ENCODE peak calls at places on chromosome 6, in nine cellular contexts. X is heart right ventricle; B is pancreas; U is heart left ventricle; T is A549; N is Peyer's patch; Q is neuronal stem cell; Z is CD4-positive, alpha-beta memory T cell; I is breast epithelium. F is an unnamed sample.
A peak's percentile ranks its signal among the peaks of the same experiment; 100 is the strongest.

GRCh38 chr6:89369009-89369408 is 16.5 kb upstream of the UBE2J1 start:
- DNase-seq in X (peak; percentile 47), B (peak; percentile 56), U (peak; percentile 69), T (peak; percentile 24), N (peak; percentile 67), Q (no peak), Z (no peak), I (peak; percentile 68), F (no peak)

GRCh38 chr6:148347076-148348054 is 4.7 kb downstream of the SASH1 start:
- DNase-seq in X (no peak), B (no peak), U (no peak), T (no peak), N (no peak), Q (no peak), Z (no peak), I (no peak), F (no peak)

GRCh38 chr6:139855741-139856206 is 481.3 kb upstream of the CITED2 start:
- DNase-seq in X (no peak), B (no peak), U (no peak), T (no peak), N (no peak), Q (no peak), Z (no peak), I (no peak), F (no peak)

GRCh38 chr6:152233547-152234320 is 403.4 kb downstream of the SYNE1 start:
- DNase-seq in X (no peak), B (no peak), U (no peak), T (no peak), N (no peak), Q (no peak), Z (peak; percentile 47), I (no peak), F (no peak)

GRCh38 chr6:112701201-112701600 is 354.1 kb downstream of the RFPL4B start:
- DNase-seq in X (no peak), B (no peak), U (no peak), T (no peak), N (no peak), Q (no peak), Z (no peak), I (no peak), F (no peak)

GRCh38 chr6:82237013-82237412 is 10.5 kb downstream of the IBTK start:
- DNase-seq in X (no peak), B (no peak), U (no peak), T (no peak), N (no peak), Q (no peak), Z (no peak), I (no peak), F (no peak)

GRCh38 chr6:125230674-125231073 is 71.1 kb downstream of the HDDC2 start:
- DNase-seq in X (no peak), B (no peak), U (no peak), T (no peak), N (no peak), Q (no peak), Z (no peak), I (no peak), F (no peak)

GRCh38 chr6:3905853-3906190 is 56.6 kb downstream of the FAM50B start:
- DNase-seq in X (no peak), B (no peak), U (no peak), T (no peak), N (no peak), Q (no peak), Z (no peak), I (no peak), F (no peak)

GRCh38 chr6:71190809-71191208 is 97.8 kb upstream of the OGFRL1 start:
- DNase-seq in X (no peak), B (no peak), U (no peak), T (peak; percentile 19), N (no peak), Q (no peak), Z (no peak), I (no peak), F (no peak)

GRCh38 chr6:168619560-168620314 is 178.8 kb downstream of the SMOC2 start:
- DNase-seq in X (no peak), B (no peak), U (no peak), T (no peak), N (no peak), Q (no peak), Z (no peak), I (no peak), F (no peak)

GRCh38 chr6:125477849-125478248 is 176.1 kb upstream of the HDDC2 start:
- DNase-seq in X (no peak), B (no peak), U (no peak), T (no peak), N (no peak), Q (no peak), Z (no peak), I (no peak), F (no peak)

GRCh38 chr6:36315921-36316320 is 20.8 kb downstream of the BNIP5 start:
- DNase-seq in X (no peak), B (no peak), U (no peak), T (no peak), N (no peak), Q (no peak), Z (no peak), I (no peak), F (no peak)

GRCh38 chr6:84615987-84616386 is 148.4 kb downstream of the TBX18 start:
- DNase-seq in X (no peak), B (no peak), U (no peak), T (no peak), N (no peak), Q (no peak), Z (no peak), I (no peak), F (no peak)

GRCh38 chr6:84623956-84624680 is 140.3 kb downstream of the TBX18 start:
- DNase-seq in X (no peak), B (no peak), U (peak; percentile 26), T (no peak), N (no peak), Q (no peak), Z (no peak), I (no peak), F (no peak)

GRCh38 chr6:84618836-84619235 is 145.6 kb downstream of the TBX18 start:
- DNase-seq in X (no peak), B (no peak), U (no peak), T (no peak), N (no peak), Q (no peak), Z (no peak), I (no peak), F (peak; percentile 27)

GRCh38 chr6:84615113-84615850 is 149.1 kb downstream of the TBX18 start:
- DNase-seq in X (no peak), B (no peak), U (no peak), T (no peak), N (no peak), Q (no peak), Z (no peak), I (no peak), F (no peak)

GRCh38 chr6:84618046-84618752 is 146.2 kb downstream of the TBX18 start:
- DNase-seq in X (no peak), B (no peak), U (no peak), T (no peak), N (no peak), Q (no peak), Z (no peak), I (no peak), F (no peak)
- H3K4me3 ChIP-seq in X (no peak overlapping the region), B (no peak overlapping the region), U (no peak overlapping the region), T (no peak overlapping the region), N (no peak overlapping the region), Q (no peak overlapping the region), Z (no peak overlapping the region), I (no peak overlapping the region), F (no peak overlapping the region)

DNA sequence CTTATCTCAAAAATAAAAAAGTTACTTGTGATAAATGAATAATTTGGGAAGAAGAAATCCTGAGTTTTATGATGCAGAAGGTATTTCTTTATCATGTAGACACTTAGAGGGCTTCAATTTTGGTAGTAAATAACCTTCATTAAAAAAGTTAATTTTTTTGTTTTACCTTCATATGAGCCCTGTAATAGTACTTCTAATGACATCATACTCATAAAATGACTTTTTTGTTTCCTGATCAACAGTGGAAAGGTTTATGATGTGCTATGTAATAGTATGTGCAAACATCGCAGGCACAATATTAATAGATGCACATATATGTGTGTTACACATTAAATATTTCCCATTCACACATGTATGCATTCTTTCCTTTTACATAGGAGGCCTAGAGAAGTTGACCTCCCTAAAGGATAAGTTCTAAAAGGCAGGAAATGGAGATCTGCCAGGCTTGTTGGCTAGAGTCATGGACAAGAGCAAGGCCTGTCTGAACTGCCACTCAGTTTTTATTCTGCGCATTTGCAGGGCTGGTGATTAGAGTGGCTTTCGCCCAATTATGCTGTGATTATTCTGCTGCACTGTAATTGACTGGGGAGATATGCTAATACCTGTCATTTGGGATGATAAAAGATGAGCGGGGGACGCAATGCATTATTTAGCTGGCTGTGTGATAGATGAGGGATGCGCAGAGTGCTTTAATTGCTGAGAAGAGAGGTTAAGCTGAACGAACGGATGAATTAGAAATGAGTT is 272.6 kb downstream of the TMEM242 start:
- DNase-seq in X (no peak), B (no peak), U (peak; percentile 36), T (no peak), N (no peak), Q (no peak), Z (no peak), I (no peak), F (no peak)
- H3K27ac ChIP-seq in X (no peak overlapping the region), B (no peak overlapping the region), U (no peak overlapping the region), T (no peak overlapping the region), N (no peak overlapping the region), Q (no peak overlapping the region), Z (no peak overlapping the region), I (no peak overlapping the region), F (no peak overlapping the region)

DNA sequence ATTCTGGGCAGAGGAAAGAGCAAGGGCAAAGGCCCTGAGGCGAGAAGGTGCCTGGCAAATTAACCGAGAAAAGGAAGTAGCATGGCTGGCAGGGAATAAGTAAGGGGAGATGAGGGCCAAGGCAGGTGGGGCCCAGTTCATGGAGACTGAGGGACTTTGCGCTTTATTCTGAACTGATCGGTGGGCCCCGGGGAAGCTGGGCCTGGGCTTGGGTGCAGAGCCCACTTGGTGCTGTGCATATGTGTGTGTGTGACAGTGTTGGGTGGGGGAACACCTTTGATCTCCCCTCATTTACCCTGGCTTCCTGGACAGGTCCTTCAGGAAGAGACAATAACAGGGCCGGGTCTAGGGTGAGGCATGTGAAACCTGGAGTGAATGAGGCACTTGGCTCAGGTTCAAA is 2.9 kb upstream of the MDFI start:
- DNase-seq in X (no peak), B (no peak), U (no peak), T (no peak), N (no peak), Q (no peak), Z (no peak), I (no peak), F (no peak)
- H3K4me3 ChIP-seq in X (no peak overlapping the region), B (no peak overlapping the region), U (no peak overlapping the region), T (no peak overlapping the region), N (no peak overlapping the region), Q (no peak overlapping the region), Z (no peak overlapping the region), I (no peak overlapping the region), F (no peak overlapping the region)

GRCh38 chr6:1689141-1689540 is 79.4 kb downstream of the FOXC1 start:
- DNase-seq in X (no peak), B (no peak), U (no peak), T (no peak), N (no peak), Q (no peak), Z (no peak), I (no peak), F (no peak)

GRCh38 chr6:1686117-1687098 is 76.7 kb downstream of the FOXC1 start:
- DNase-seq in X (no peak), B (no peak), U (no peak), T (no peak), N (no peak), Q (no peak), Z (no peak), I (no peak), F (no peak)

GRCh38 chr6:1687402-1687801 is 77.7 kb downstream of the FOXC1 start:
- DNase-seq in X (no peak), B (no peak), U (no peak), T (no peak), N (no peak), Q (no peak), Z (no peak), I (no peak), F (no peak)

GRCh38 chr6:1688396-1688795 is 78.7 kb downstream of the FOXC1 start:
- DNase-seq in X (no peak), B (no peak), U (no peak), T (no peak), N (no peak), Q (no peak), Z (no peak), I (no peak), F (no peak)
- H3K27ac ChIP-seq in X (no peak overlapping the region), B (no peak overlapping the region), U (no peak overlapping the region), T (no peak overlapping the region), N (no peak overlapping the region), Q (no peak overlapping the region), Z (no peak overlapping the region), I (no peak overlapping the region), F (no peak overlapping the region)

F was measured in iPS DF 6.9.